ENCODE peak calls at places on chromosome 6, in five cellular contexts. T, J, Q, N and G are unnamed samples.

GRCh38 chr6:124324237-124324636 is 520.6 kb downstream of the NKAIN2 start:
- DNase-seq in Q (no peak), N (no peak), J (no peak), T (no peak), G (no peak)

GRCh38 chr6:3380344-3381232 is 76.3 kb downstream of the SLC22A23 start:
- DNase-seq in T (no peak), Q (no peak), N (peak; percentile 68), J (no peak), G (no peak)

GRCh38 chr6:119575721-119576120 is 226.2 kb upstream of the MAN1A1 start:
- DNase-seq in Q (no peak), J (no peak), N (no peak), T (peak; percentile 16), G (peak; percentile 12)

GRCh38 chr6:72649032-72649984 is 27.4 kb downstream of the KCNQ5 start:
- DNase-seq in N (no peak), J (peak; percentile 78), T (peak; percentile 52), Q (peak; percentile 37), G (peak; percentile 29)

GRCh38 chr6:112296122-112296521 is 41.8 kb upstream of the LAMA4 start:
- DNase-seq in N (no peak), Q (no peak), T (no peak), J (peak; percentile 12), G (peak; percentile 31)

GRCh38 chr6:170224694-170225660 is 65.9 kb downstream of the DLL1 start:
- DNase-seq in J (no peak), N (no peak), Q (no peak), T (no peak), G (peak; percentile 73)

GRCh38 chr6:132362318-132363185 is 38.7 kb downstream of the MOXD1 start:
- DNase-seq in J (no peak), N (no peak), T (no peak), Q (no peak), G (no peak)

GRCh38 chr6:110543106-110543505 is 66.7 kb upstream of the SLC22A16 start:
- DNase-seq in Q (no peak), J (no peak), T (no peak), N (no peak), G (no peak)

GRCh38 chr6:28522594-28523557 is 2.8 kb upstream of the GPX5 start:
- DNase-seq in J (no peak), N (no peak), Q (no peak), T (no peak), G (no peak)

GRCh38 chr6:2433686-2434085 is 188.3 kb upstream of the GMDS start:
- DNase-seq in J (no peak), T (no peak), N (no peak), Q (no peak), G (peak; percentile 26)

GRCh38 chr6:42928748-42929087 is 562 bp upstream of the CNPY3 start:
- DNase-seq in N (no peak), J (no peak), T (no peak), Q (no peak), G (no peak)

DNA sequence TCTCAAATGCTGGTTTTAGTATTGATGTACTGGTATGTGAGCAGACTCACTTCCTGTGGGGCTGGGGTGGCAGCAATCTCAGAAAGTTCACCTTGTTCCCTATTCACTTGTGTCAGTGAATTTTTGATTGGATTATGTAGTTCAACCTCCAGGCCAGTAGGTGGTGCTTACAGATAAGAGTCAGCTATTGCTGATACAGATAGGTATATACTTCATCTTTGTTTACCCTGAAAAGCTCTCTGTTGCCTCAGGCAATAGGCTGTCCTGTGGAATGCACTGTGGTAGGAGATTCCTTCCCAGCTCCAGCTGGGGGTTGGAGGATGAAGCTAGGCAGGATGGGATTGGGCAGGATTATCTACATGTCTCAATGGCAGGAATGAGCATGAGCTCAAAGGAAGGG is 851.2 kb upstream of the EYS start:
- DNase-seq in N (no peak), T (no peak), J (peak; percentile 2), Q (no peak), G (no peak)
- TF ChIP-seq CTCF in N (no peak), T (no peak), J (no peak), Q (peak; percentile 24), G (no peak)

DNA sequence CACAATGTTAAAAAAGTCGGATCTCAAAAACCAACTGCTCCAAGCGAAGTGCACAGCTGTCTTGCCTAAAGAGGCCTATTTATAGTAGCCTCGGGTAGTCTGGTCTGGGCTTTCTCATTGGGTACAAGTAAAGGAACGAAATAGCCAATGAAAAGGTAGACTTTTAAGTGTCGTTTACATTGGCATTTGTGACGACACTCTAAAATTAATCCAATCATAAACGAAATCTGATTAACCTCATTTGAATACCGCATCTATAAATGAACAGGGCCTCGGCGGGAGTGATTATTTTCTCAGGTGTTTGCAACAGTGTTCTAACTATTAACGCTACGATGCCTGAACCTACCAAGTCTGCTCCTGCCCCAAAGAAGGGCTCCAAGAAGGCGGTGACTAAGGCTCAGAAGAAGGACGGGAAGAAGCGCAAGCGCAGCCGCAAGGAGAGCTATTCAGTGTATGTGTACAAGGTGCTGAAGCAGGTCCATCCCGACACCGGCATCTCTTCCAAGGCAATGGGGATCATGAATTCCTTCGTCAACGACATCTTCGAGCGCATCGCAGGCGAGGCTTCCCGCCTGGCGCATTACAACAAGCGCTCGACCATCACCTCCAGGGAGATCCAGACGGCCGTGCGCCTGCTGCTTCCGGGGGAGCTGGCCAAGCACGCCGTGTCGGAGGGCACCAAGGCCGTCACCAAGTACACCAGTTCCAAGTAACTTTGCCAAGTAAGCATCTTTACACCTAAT is 70.8 kb downstream of the HFE start:
- DNase-seq in J (peak; percentile 97), N (peak; percentile 88), Q (peak; percentile 89), T (peak; percentile 97), G (peak; percentile 99)
- TF ChIP-seq CTCF in J (no peak), N (no peak), Q (no peak), T (no peak), G (no peak)

GRCh38 chr6:13907614-13908215 is 17.0 kb upstream of the RNF182 start:
- DNase-seq in N (no peak), J (no peak), Q (no peak), T (no peak), G (no peak)

GRCh38 chr6:13911337-13911736 is 13.4 kb upstream of the RNF182 start:
- DNase-seq in T (no peak), N (no peak), J (no peak), Q (no peak), G (no peak)

GRCh38 chr6:13910443-13910842 is 14.3 kb upstream of the RNF182 start:
- DNase-seq in Q (no peak), J (no peak), N (no peak), T (no peak), G (no peak)

GRCh38 chr6:13913226-13914001 is 11.3 kb upstream of the RNF182 start:
- DNase-seq in J (no peak), Q (no peak), N (no peak), T (no peak), G (no peak)

DNA sequence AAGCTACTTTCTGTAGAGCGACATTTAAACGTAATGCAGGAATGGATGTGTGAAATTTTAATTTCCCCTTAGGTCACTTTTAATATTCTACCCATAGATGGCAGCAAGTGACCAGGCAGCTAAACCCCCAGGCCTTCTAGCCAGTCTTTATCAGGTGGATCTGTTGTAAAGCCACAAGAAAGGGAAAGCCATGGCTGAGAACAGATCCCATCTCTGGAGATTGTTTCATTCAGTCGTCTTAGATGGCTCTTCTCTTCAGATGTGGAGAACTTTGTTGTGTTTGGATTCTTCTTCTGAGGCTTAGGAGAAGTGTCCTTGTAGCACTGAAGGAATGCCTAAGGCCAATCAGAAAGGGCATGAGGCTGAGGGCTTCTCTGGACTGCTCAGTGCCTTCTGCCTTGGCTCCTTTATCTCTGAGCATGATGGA is 15.8 kb upstream of the RNF182 start:
- DNase-seq in T (peak; percentile 47), Q (no peak), N (no peak), J (peak; percentile 66), G (no peak)
- TF ChIP-seq CTCF in T (peak; percentile 58), Q (peak; percentile 71), N (peak; percentile 44), J (peak; percentile 64), G (peak; percentile 74)

GRCh38 chr6:31847276-31847978 is 15.2 kb downstream of the NEU1 start:
- DNase-seq in N (no peak), J (no peak), Q (no peak), T (no peak), G (no peak)
- TF ChIP-seq CTCF in N (no peak), J (no peak), Q (no peak), T (no peak), G (no peak)

DNA sequence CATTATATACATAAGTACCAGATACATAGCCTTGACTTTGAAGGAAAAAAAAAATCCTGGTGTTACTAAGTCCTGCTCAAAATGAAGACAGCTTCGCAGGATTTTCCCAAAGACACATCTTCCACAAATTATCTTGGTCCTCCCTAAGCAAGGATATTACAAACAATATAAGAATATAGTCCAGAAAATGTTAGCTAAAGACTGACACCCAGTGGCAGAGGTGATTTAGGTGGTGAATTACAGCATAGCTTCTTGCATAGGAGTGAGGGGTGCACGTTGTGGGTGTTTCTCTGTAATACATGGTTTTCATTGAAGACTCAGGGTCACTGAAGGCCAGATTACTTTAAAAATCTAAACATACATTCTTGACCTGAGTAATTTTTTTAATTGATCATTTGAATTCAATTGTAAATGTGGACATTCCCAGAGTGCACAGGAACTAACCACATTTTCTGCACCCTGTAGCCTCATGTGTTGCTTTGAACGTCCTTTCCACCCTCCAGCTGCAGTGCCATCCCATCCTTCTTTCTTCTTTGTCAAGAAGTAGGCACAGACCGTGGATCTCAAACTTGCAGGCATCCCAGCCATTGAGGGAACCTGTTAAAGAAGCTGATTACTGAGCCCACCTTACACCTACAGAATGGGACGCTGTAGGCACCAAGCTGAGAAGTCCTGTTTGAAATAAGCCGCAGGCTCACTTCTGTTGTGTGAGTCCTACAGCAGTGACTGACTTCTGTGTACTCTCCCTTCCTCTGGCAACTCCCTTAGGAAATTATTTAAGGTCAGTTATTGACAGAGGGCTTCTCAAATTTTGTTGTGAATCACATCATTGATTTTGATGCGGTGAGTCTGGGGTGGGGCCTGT is 102.6 kb downstream of the PERP start:
- DNase-seq in J (peak; percentile 53), N (no peak), T (peak; percentile 10), Q (no peak), G (no peak)
- TF ChIP-seq CTCF in J (peak; percentile 48), N (no peak), T (peak; percentile 25), Q (peak; percentile 48), G (peak; percentile 57)